ENCODE peak calls at places on chromosomes 7 and 10, in seven cellular contexts. One of them, this sample, is unnamed.

GRCh38 chr10:131617113-131617877 is 283.5 kb upstream of the PPP2R2D start:
- DNase-seq in GM10248: no peak
- DNase-seq in right cardiac atrium: no peak
- DNase-seq in HuH-7.5: no peak
- DNase-seq in COR-L47: no peak
- DNase-seq in spleen: peak
- DNase-seq in ecto neural progenitor cell: no peak
- DNase-seq in this sample: no peak

GRCh38 chr7:64541438-64542359 is 21.2 kb downstream of the ZNF680 start:
- DNase-seq in COR-L47: no peak
- DNase-seq in right cardiac atrium: no peak
- DNase-seq in HuH-7.5: no peak
- DNase-seq in spleen: no peak
- DNase-seq in GM10248: no peak
- DNase-seq in ecto neural progenitor cell: no peak
- DNase-seq in this sample: no peak

GRCh38 chr7:73960548-73960947 is 67.4 kb upstream of the ELN start:
- DNase-seq in GM10248: no peak
- DNase-seq in spleen: no peak
- DNase-seq in right cardiac atrium: no peak
- DNase-seq in HuH-7.5: no peak
- DNase-seq in COR-L47: no peak
- DNase-seq in ecto neural progenitor cell: no peak
- DNase-seq in this sample: no peak

GRCh38 chr10:102604379-102604960 is 39.8 kb upstream of the TRIM8 start:
- DNase-seq in ecto neural progenitor cell: no peak
- DNase-seq in HuH-7.5: no peak
- DNase-seq in COR-L47: no peak
- DNase-seq in spleen: no peak
- DNase-seq in right cardiac atrium: peak
- DNase-seq in GM10248: no peak
- DNase-seq in this sample: no peak

GRCh38 chr10:119477444-119477843 is 65.1 kb downstream of the RGS10 start:
- DNase-seq in GM10248: no peak
- DNase-seq in HuH-7.5: no peak
- DNase-seq in spleen: peak
- DNase-seq in right cardiac atrium: no peak
- DNase-seq in COR-L47: no peak
- DNase-seq in ecto neural progenitor cell: no peak
- DNase-seq in this sample: no peak

GRCh38 chr10:110077436-110078120 is 69.8 kb downstream of the ADD3 start:
- DNase-seq in GM10248: no peak
- DNase-seq in spleen: no peak
- DNase-seq in COR-L47: no peak
- DNase-seq in HuH-7.5: peak
- DNase-seq in right cardiac atrium: no peak
- DNase-seq in ecto neural progenitor cell: no peak
- DNase-seq in this sample: no peak

GRCh38 chr7:17530249-17530648 is 231.8 kb downstream of the AHR start:
- DNase-seq in spleen: no peak
- DNase-seq in ecto neural progenitor cell: no peak
- DNase-seq in GM10248: no peak
- DNase-seq in right cardiac atrium: peak
- DNase-seq in COR-L47: no peak
- DNase-seq in HuH-7.5: no peak
- DNase-seq in this sample: no peak

GRCh38 chr10:30330512-30331168 is 18.4 kb downstream of the MTPAP start:
- DNase-seq in right cardiac atrium: no peak
- DNase-seq in COR-L47: no peak
- DNase-seq in GM10248: no peak
- DNase-seq in spleen: no peak
- DNase-seq in HuH-7.5: no peak
- DNase-seq in ecto neural progenitor cell: no peak
- DNase-seq in this sample: no peak

GRCh38 chr10:46223626-46224413 is 63.0 kb upstream of the ANTXRL start:
- DNase-seq in spleen: peak
- DNase-seq in HuH-7.5: no peak
- DNase-seq in COR-L47: no peak
- DNase-seq in ecto neural progenitor cell: no peak
- DNase-seq in GM10248: no peak
- DNase-seq in right cardiac atrium: no peak
- DNase-seq in this sample: no peak

GRCh38 chr10:33136781-33137180 is 178.8 kb upstream of the ITGB1 start:
- DNase-seq in right cardiac atrium: no peak
- DNase-seq in GM10248: no peak
- DNase-seq in HuH-7.5: no peak
- DNase-seq in spleen: no peak
- DNase-seq in COR-L47: no peak
- DNase-seq in ecto neural progenitor cell: no peak
- DNase-seq in this sample: no peak

GRCh38 chr7:37758467-37758866 is 74.9 kb downstream of the GPR141 start:
- DNase-seq in HuH-7.5: no peak
- DNase-seq in GM10248: no peak
- DNase-seq in right cardiac atrium: no peak
- DNase-seq in ecto neural progenitor cell: no peak
- DNase-seq in spleen: no peak
- DNase-seq in COR-L47: no peak
- DNase-seq in this sample: no peak

GRCh38 chr7:69922011-69922803 is 323.9 kb downstream of the AUTS2 start:
- DNase-seq in COR-L47: no peak
- DNase-seq in right cardiac atrium: no peak
- DNase-seq in HuH-7.5: no peak
- DNase-seq in GM10248: peak
- DNase-seq in ecto neural progenitor cell: no peak
- DNase-seq in spleen: no peak
- DNase-seq in this sample: no peak

GRCh38 chr10:132482090-132482489 is 55.5 kb upstream of the INPP5A start:
- DNase-seq in ecto neural progenitor cell: no peak
- DNase-seq in HuH-7.5: peak
- DNase-seq in COR-L47: no peak
- DNase-seq in right cardiac atrium: no peak
- DNase-seq in spleen: peak
- DNase-seq in GM10248: no peak
- DNase-seq in this sample: no peak

GRCh38 chr10:31209523-31209922 is 109.5 kb upstream of the ZEB1 start:
- DNase-seq in right cardiac atrium: no peak
- DNase-seq in GM10248: no peak
- DNase-seq in ecto neural progenitor cell: no peak
- DNase-seq in COR-L47: no peak
- DNase-seq in spleen: no peak
- DNase-seq in HuH-7.5: no peak
- DNase-seq in this sample: no peak

GRCh38 chr7:118861581-118861980 is 637.1 kb downstream of the ANKRD7 start:
- DNase-seq in spleen: no peak
- DNase-seq in right cardiac atrium: no peak
- DNase-seq in COR-L47: no peak
- DNase-seq in GM10248: no peak
- DNase-seq in ecto neural progenitor cell: no peak
- DNase-seq in HuH-7.5: no peak
- DNase-seq in this sample: no peak

This sample was measured in anterior cingulate cortex.